ENCODE peak calls at places on chromosomes 2 and 18, in five cellular contexts. V is GM04504, X is GM03348, D is cardiac muscle cell, Y is psoas muscle. Z is an unnamed sample.

GRCh38 chr2:30456106-30456505 is 9.1 kb downstream of the LCLAT1 start:
- DNase-seq in V (no peak), X (no peak), D (no peak), Y (no peak), Z (no peak)

GRCh38 chr2:8605350-8606065 is 76.3 kb upstream of the ID2 start:
- DNase-seq in V (no peak), X (no peak), D (no peak), Y (no peak), Z (no peak)

GRCh38 chr2:230254152-230254881 is 28.8 kb downstream of the SP140 start:
- DNase-seq in V (no peak), X (no peak), D (no peak), Y (no peak), Z (no peak)

GRCh38 chr2:11419781-11420180 is 46.2 kb downstream of the E2F6 start:
- DNase-seq in V (peak; percentile 28), X (peak; percentile 49), D (peak; percentile 27), Y (no peak), Z (no peak)

GRCh38 chr2:60659026-60659425 is 97.0 kb upstream of the PAPOLG start:
- DNase-seq in V (no peak), X (no peak), D (no peak), Y (no peak), Z (no peak)

GRCh38 chr2:149732730-149733290 is 145.2 kb upstream of the MMADHC start:
- DNase-seq in V (no peak), X (no peak), D (no peak), Y (no peak), Z (no peak)

GRCh38 chr2:46521215-46521683 is 41.9 kb downstream of the TMEM247 start:
- DNase-seq in V (no peak), X (peak; percentile 80), D (peak; percentile 96), Y (peak; percentile 86), Z (no peak)

GRCh38 chr2:233354971-233355574 is 779 bp downstream of the DGKD start:
- DNase-seq in V (no peak), X (peak; percentile 51), D (no peak), Y (no peak), Z (peak; percentile 76)

GRCh38 chr2:208265371-208265806 is 666 bp upstream of the PIKFYVE start:
- DNase-seq in V (no peak), X (peak; percentile 24), D (peak; percentile 73), Y (peak; percentile 56), Z (peak; percentile 45)

GRCh38 chr2:102116675-102117471 is 25.7 kb upstream of the IL1R1 start:
- DNase-seq in V (no peak), X (no peak), D (peak; percentile 72), Y (no peak), Z (no peak)

GRCh38 chr2:6080837-6081541 is 388.8 kb downstream of the SOX11 start:
- DNase-seq in V (no peak), X (no peak), D (no peak), Y (no peak), Z (no peak)

GRCh38 chr2:108092886-108093285 is 106.6 kb downstream of the SLC5A7 start:
- DNase-seq in V (no peak), X (no peak), D (no peak), Y (no peak), Z (no peak)

GRCh38 chr2:136434251-136434715 is 316.3 kb upstream of the CXCR4 start:
- DNase-seq in V (no peak), X (no peak), D (no peak), Y (no peak), Z (no peak)

GRCh38 chr2:44245068-44245861 is 30.0 kb upstream of the SLC3A1 start:
- DNase-seq in V (no peak), X (no peak), D (no peak), Y (no peak), Z (peak; percentile 27)

GRCh38 chr2:37020212-37020886 is 54.0 kb upstream of the STRN start:
- DNase-seq in V (peak; percentile 60), X (peak; percentile 69), D (peak; percentile 88), Y (peak; percentile 87), Z (no peak)

GRCh38 chr18:79532690-79533058 is 136.9 kb downstream of the NFATC1 start:
- DNase-seq in V (no peak), X (no peak), D (no peak), Y (peak; percentile 42), Z (no peak)

GRCh38 chr2:108364676-108365297 is 13.0 kb upstream of the SULT1C4 start:
- DNase-seq in V (no peak), X (no peak), D (peak; percentile 12), Y (no peak), Z (no peak)

GRCh38 chr18:13264091-13264777 is 45.7 kb downstream of the LDLRAD4 start:
- DNase-seq in V (no peak), X (no peak), D (peak; percentile 55), Y (no peak), Z (no peak)

GRCh38 chr2:226655871-226656270 is 143.7 kb downstream of the IRS1 start:
- DNase-seq in V (peak; percentile 56), X (no peak), D (no peak), Y (no peak), Z (no peak)

GRCh38 chr2:6073260-6074141 is 381.3 kb downstream of the SOX11 start:
- DNase-seq in V (no peak), X (no peak), D (peak; percentile 0), Y (no peak), Z (no peak)

GRCh38 chr18:53152478-53152877 is 812.5 kb downstream of the DCC start:
- DNase-seq in V (no peak), X (no peak), D (no peak), Y (no peak), Z (no peak)

GRCh38 chr2:168773719-168774521 is 28.5 kb upstream of the NOSTRIN start:
- DNase-seq in V (peak; percentile 38), X (peak; percentile 61), D (peak; percentile 89), Y (peak; percentile 59), Z (peak; percentile 70)

GRCh38 chr18:67916142-67916541 is 399.6 kb upstream of the DSEL start:
- DNase-seq in V (no peak), X (no peak), D (no peak), Y (no peak), Z (no peak)

GRCh38 chr2:70412294-70413075 is 110.6 kb upstream of the FAM136A start:
- DNase-seq in V (no peak), X (no peak), D (peak; percentile 40), Y (no peak), Z (no peak)

GRCh38 chr2:125371867-125372266 is 1284.1 kb upstream of the GYPC start:
- DNase-seq in V (no peak), X (no peak), D (no peak), Y (no peak), Z (no peak)

GRCh38 chr2:233301248-233301647 is 6.4 kb upstream of the SAG start:
- DNase-seq in V (no peak), X (no peak), D (no peak), Y (no peak), Z (no peak)

GRCh38 chr2:191311627-191312026 is 66.4 kb downstream of the MYO1B start:
- DNase-seq in V (no peak), X (peak; percentile 61), D (peak; percentile 66), Y (no peak), Z (no peak)

GRCh38 chr2:217757108-217757463 is 245.7 kb downstream of the TNS1 start:
- DNase-seq in V (no peak), X (no peak), D (no peak), Y (no peak), Z (no peak)

GRCh38 chr2:18834341-18834740 is 245.0 kb upstream of the NT5C1B start:
- DNase-seq in V (peak; percentile 37), X (peak; percentile 66), D (peak; percentile 56), Y (no peak), Z (no peak)

GRCh38 chr2:175709248-175709647 is 292.8 kb downstream of the LNPK start:
- DNase-seq in V (no peak), X (no peak), D (no peak), Y (no peak), Z (no peak)

GRCh38 chr2:211077216-211077764 is 520.9 kb downstream of the CPS1 start:
- DNase-seq in V (no peak), X (no peak), D (no peak), Y (no peak), Z (no peak)

GRCh38 chr2:71892896-71893295 is 254.8 kb downstream of the CYP26B1 start:
- DNase-seq in V (no peak), X (no peak), D (no peak), Y (no peak), Z (no peak)

GRCh38 chr18:9862686-9863085 is 23.1 kb upstream of the TXNDC2 start:
- DNase-seq in V (no peak), X (no peak), D (no peak), Y (no peak), Z (no peak)

GRCh38 chr2:37744010-37744409 is 72.6 kb upstream of the CDC42EP3 start:
- DNase-seq in V (no peak), X (no peak), D (no peak), Y (no peak), Z (no peak)

GRCh38 chr2:29361255-29361654 is 246.0 kb downstream of the CLIP4 start:
- DNase-seq in V (no peak), X (no peak), D (peak; percentile 35), Y (no peak), Z (no peak)